ENCODE peak calls at places on chromosomes 7 and 10, in ten cellular contexts. Q is Right ventricle myocardium inferior; H is stimulated activated naive CD8-positive, alpha-beta T cell treated with anti-CD3 and anti-CD28 coated beads, Interleukin-15, amount 100 ng/mL, for 72 hours; L is activated T-cell treated with anti-CD3 and anti-CD28 coated beads, Interleukin-2, amount 50 U/mL, for 4 hours; B is left lung; M is mucosa of descending colon; D is omental fat pad; Y is activated naive CD4-positive, alpha-beta T cell treated with anti-CD3 and anti-CD28 coated beads, Interleukin-2, amount 50 U/mL, for 72 hours; U is lower lobe of right lung; K is heart right ventricle. Z is an unnamed sample.

GRCh38 chr7:26403640-26404039 is 112.0 kb downstream of the SNX10 start:
- ATAC-seq in M (peak), B (no peak), L (no peak), Y (no peak), D (no peak), U (no peak), Q (no peak), K (no peak), H (no peak), Z (no peak)

GRCh38 chr10:12635127-12635541 is 285.8 kb downstream of the CAMK1D start:
- ATAC-seq in H (peak), M (no peak), D (no peak), U (no peak), L (peak), Y (peak), Q (no peak), K (no peak), B (no peak), Z (no peak)

GRCh38 chr7:107242267-107242666 is 73.5 kb downstream of the HBP1 start:
- ATAC-seq in B (no peak), L (no peak), Q (peak), D (no peak), H (no peak), M (no peak), K (peak), U (no peak), Y (no peak), Z (no peak)

GRCh38 chr7:94449151-94449725 is 54.5 kb downstream of the COL1A2 start:
- ATAC-seq in L (no peak), M (peak), Y (no peak), B (peak), K (no peak), H (no peak), Q (peak), D (no peak), U (peak), Z (no peak)

GRCh38 chr7:47902013-47902412 is 46.3 kb downstream of the PKD1L1 start:
- ATAC-seq in B (no peak), Y (no peak), M (no peak), Q (no peak), D (no peak), L (no peak), H (no peak), U (no peak), K (no peak), Z (no peak)

GRCh38 chr10:60798031-60798430 is 19.8 kb downstream of the CDK1 start:
- ATAC-seq in L (no peak), Q (no peak), B (no peak), K (no peak), M (no peak), Y (peak), U (no peak), D (no peak), H (no peak), Z (no peak)

GRCh38 chr7:116283595-116284204 is 73.4 kb downstream of the TES start:
- ATAC-seq in B (peak), D (no peak), L (no peak), U (peak), Y (no peak), H (no peak), K (no peak), M (no peak), Q (no peak), Z (no peak)

GRCh38 chr7:156503195-156503594 is 137.4 kb upstream of the RNF32 start:
- ATAC-seq in M (no peak), U (no peak), K (no peak), Q (no peak), L (no peak), D (no peak), Y (no peak), H (no peak), B (no peak), Z (no peak)

GRCh38 chr10:17657116-17657500 is 13.2 kb downstream of the STAM start:
- ATAC-seq in Y (no peak), K (no peak), Q (no peak), H (no peak), B (peak), D (no peak), U (no peak), L (no peak), M (peak), Z (no peak)

GRCh38 chr10:24645784-24646183 is 77.9 kb downstream of the ARHGAP21 start:
- ATAC-seq in U (no peak), K (no peak), D (no peak), Q (no peak), L (peak), Y (no peak), M (peak), B (no peak), H (peak), Z (no peak)

GRCh38 chr7:107286751-107287621 is 118.2 kb downstream of the HBP1 start:
- ATAC-seq in Y (no peak), U (peak), Q (peak), D (no peak), K (peak), M (no peak), B (no peak), L (no peak), H (no peak), Z (peak)

GRCh38 chr10:45673074-45673628 is 579 bp upstream of the ZFAND4 start:
- ATAC-seq in B (peak), Q (no peak), H (no peak), L (no peak), D (no peak), U (peak), M (peak), K (no peak), Y (no peak), Z (no peak)

GRCh38 chr7:70303780-70304179 is 705.5 kb downstream of the AUTS2 start:
- ATAC-seq in B (no peak), H (peak), M (no peak), D (no peak), L (no peak), Q (no peak), U (no peak), Y (no peak), K (no peak), Z (no peak)

GRCh38 chr10:28559661-28560060 is 26.7 kb downstream of the WAC start:
- ATAC-seq in K (peak), B (no peak), Q (no peak), D (no peak), H (no peak), Y (no peak), L (no peak), M (no peak), U (no peak), Z (no peak)

GRCh38 chr10:61744469-61744868 is 81.7 kb downstream of the CABCOCO1 start:
- ATAC-seq in B (no peak), D (no peak), U (no peak), K (no peak), M (no peak), H (no peak), Q (no peak), L (no peak), Y (no peak), Z (no peak)

GRCh38 chr7:151987748-151988529 is 31.7 kb downstream of the GALNTL5 start:
- ATAC-seq in H (no peak), B (no peak), K (peak), U (peak), M (no peak), L (no peak), Y (no peak), Q (peak), D (no peak), Z (no peak)

GRCh38 chr10:12874501-12874900 is 127.0 kb downstream of the CCDC3 start:
- ATAC-seq in U (no peak), Q (no peak), Y (no peak), B (no peak), D (no peak), L (no peak), M (no peak), K (no peak), H (no peak), Z (no peak)

GRCh38 chr7:34081931-34082330 is 176.6 kb downstream of the BMPER start:
- ATAC-seq in M (no peak), Y (no peak), Q (no peak), U (no peak), D (no peak), K (no peak), H (no peak), L (no peak), B (no peak), Z (no peak)

GRCh38 chr7:64313740-64314491 is at the start of gene ZNF736:
- ATAC-seq in H (peak), M (peak), L (peak), B (peak), U (peak), D (peak), K (peak), Q (peak), Y (peak), Z (peak)

GRCh38 chr7:85324145-85324799 is 137.4 kb upstream of the SEMA3D start:
- ATAC-seq in D (no peak), M (no peak), Q (no peak), Y (no peak), K (no peak), U (no peak), B (no peak), L (no peak), H (no peak), Z (no peak)

GRCh38 chr7:5481241-5482019 is 57.8 kb upstream of the TNRC18 start:
- ATAC-seq in B (peak), K (no peak), M (no peak), U (no peak), Q (no peak), H (no peak), Y (no peak), L (no peak), D (no peak), Z (no peak)

GRCh38 chr10:67664936-67665335 is 31.1 kb downstream of the CTNNA3 start:
- ATAC-seq in U (no peak), M (no peak), Q (peak), H (no peak), L (no peak), Y (no peak), B (no peak), K (peak), D (no peak), Z (no peak)

GRCh38 chr10:2951235-2951835 is 116.0 kb upstream of the PFKP start:
- ATAC-seq in L (no peak), H (no peak), K (no peak), U (no peak), M (no peak), D (no peak), Y (no peak), Q (no peak), B (no peak), Z (no peak)

GRCh38 chr10:70307096-70307495 is 23.3 kb upstream of the NPFFR1 start:
- ATAC-seq in D (no peak), Y (no peak), B (no peak), Q (no peak), M (no peak), K (peak), H (no peak), U (no peak), L (no peak), Z (no peak)

GRCh38 chr10:76649723-76650127 is 987.9 kb downstream of the KCNMA1 start:
- ATAC-seq in U (no peak), D (no peak), L (no peak), H (no peak), Y (no peak), K (peak), B (peak), Q (no peak), M (peak), Z (no peak)

GRCh38 chr7:21013765-21014502 is 227.2 kb upstream of the SP8 start:
- ATAC-seq in Y (no peak), M (no peak), U (no peak), D (no peak), B (no peak), Q (no peak), L (no peak), K (no peak), H (no peak), Z (no peak)

GRCh38 chr7:41955475-41956243 is 252.8 kb upstream of the INHBA start:
- ATAC-seq in L (no peak), Q (peak), U (peak), D (peak), M (peak), B (peak), K (peak), Y (no peak), H (no peak), Z (peak)

GRCh38 chr10:91420868-91421267 is 10.7 kb downstream of the HECTD2 start:
- ATAC-seq in L (peak), B (no peak), U (no peak), Q (no peak), H (peak), Y (peak), M (no peak), D (no peak), K (no peak), Z (no peak)

GRCh38 chr7:20229652-20230500 is 12.7 kb upstream of the MACC1 start:
- ATAC-seq in B (peak), Y (no peak), M (peak), H (no peak), L (no peak), Q (peak), D (peak), U (peak), K (peak), Z (peak)

GRCh38 chr10:37857287-37858211 is at the start of gene ZNF248:
- ATAC-seq in B (peak), H (peak), K (peak), Q (peak), Y (peak), U (peak), M (peak), L (peak), D (peak), Z (peak)

GRCh38 chr7:35261476-35262285 is 7.8 kb upstream of the TBX20 start:
- ATAC-seq in U (no peak), H (peak), Y (no peak), K (peak), B (no peak), L (no peak), M (no peak), D (no peak), Q (peak), Z (no peak)